ENCODE peak calls at places on chromosomes 4 and X, in ten cellular contexts. U is CD8-positive, alpha-beta T cell; T is nephron progenitor cell; V is osteocyte; G is lower lobe of right lung; X is lower leg skin; H is osteoblast; F is body of pancreas; Y is A549; W is choroid plexus epithelial cell. I is an unnamed sample.

GRCh38 chr4:19739101-19739651 is 512.5 kb upstream of the SLIT2 start:
- DNase-seq in F (no peak), Y (no peak), X (no peak), U (no peak), T (peak), W (peak), G (no peak), V (no peak), H (no peak), I (no peak)

GRCh38 chr4:96993528-96993927 is 1149.7 kb downstream of the STPG2 start:
- DNase-seq in H (no peak), V (no peak), G (no peak), W (no peak), Y (no peak), X (no peak), U (no peak), F (no peak), T (no peak), I (no peak)

GRCh38 chrX:64843224-64843623 is 133.0 kb downstream of the ZC4H2 start:
- DNase-seq in H (no peak), G (no peak), U (no peak), F (no peak), V (no peak), Y (no peak), T (no peak), X (no peak), W (no peak), I (no peak)

GRCh38 chr4:94442251-94442650 is 9.5 kb upstream of the PDLIM5 start:
- DNase-seq in T (no peak), U (no peak), Y (no peak), F (no peak), G (no peak), W (no peak), X (no peak), V (no peak), H (peak), I (no peak)

GRCh38 chrX:148380614-148381561 is 119.5 kb upstream of the AFF2 start:
- DNase-seq in T (no peak), W (no peak), U (no peak), G (no peak), Y (no peak), H (no peak), X (no peak), F (peak), V (no peak), I (peak)

GRCh38 chrX:48714573-48714972 is 18.0 kb downstream of the SUV39H1 start:
- DNase-seq in X (no peak), Y (no peak), F (no peak), V (no peak), W (no peak), U (no peak), G (no peak), H (no peak), T (no peak), I (no peak)

GRCh38 chrX:153775631-153776595 is 4.9 kb upstream of the SRPK3 start:
- DNase-seq in H (peak), X (no peak), V (no peak), W (no peak), U (no peak), G (no peak), T (peak), F (no peak), Y (no peak), I (peak)

GRCh38 chr4:26048962-26049361 is 134.9 kb downstream of the SMIM20 start:
- DNase-seq in T (no peak), G (no peak), W (peak), H (no peak), U (no peak), Y (no peak), X (no peak), V (no peak), F (no peak), I (no peak)

GRCh38 chr4:150217192-150217591 is 138.9 kb downstream of the DCLK2 start:
- DNase-seq in G (no peak), V (no peak), F (peak), T (no peak), U (no peak), X (no peak), H (peak), W (peak), Y (no peak), I (no peak)

DNA sequence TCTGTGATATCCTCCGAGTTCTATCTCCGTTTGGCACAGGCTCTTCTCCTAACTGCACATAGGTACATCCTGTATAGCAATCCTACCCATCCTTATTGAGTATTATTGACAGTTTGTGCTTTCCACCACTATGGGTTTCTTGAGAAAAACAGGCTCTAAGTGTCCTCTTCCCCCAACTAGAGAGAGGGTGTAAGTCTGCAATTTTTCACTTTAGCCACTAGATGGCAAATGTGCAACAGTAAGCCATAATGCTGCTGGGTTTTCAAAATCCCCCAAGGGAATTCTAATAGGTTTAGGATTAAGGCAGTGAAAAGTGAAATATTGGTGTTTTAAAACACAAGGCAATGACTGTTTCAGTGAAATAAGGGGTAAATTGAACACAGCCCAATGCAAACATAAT is 239.1 kb upstream of the HTR2C start:
- DNase-seq in X (no peak), Y (peak), T (peak), F (no peak), U (no peak), V (no peak), G (no peak), H (peak), W (peak), I (peak)
- TF ChIP-seq CTCF in X (no peak), Y (peak), T (peak), F (peak), U (no peak), V (peak), G (peak), H (peak), W (peak), I (peak)

DNA sequence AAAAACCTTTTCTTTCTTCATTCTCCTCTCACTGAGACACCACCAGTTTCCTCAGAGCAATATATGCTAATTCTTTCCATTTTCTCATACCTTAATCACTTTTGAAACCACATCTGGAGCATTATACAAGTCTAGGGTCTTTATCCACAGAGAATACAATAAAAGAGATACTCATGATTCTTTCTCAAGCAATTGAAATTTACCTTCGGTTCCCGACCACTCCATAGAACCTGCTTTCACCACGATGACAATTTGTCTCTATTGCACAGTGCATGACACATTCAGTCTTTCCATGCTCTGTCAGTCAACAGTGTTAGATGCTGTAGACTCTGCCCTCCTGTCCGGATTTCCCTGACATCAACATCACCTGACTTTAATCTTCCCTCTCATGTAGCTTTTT is 409.3 kb upstream of the NWD2 start:
- DNase-seq in W (no peak), T (no peak), V (no peak), G (no peak), U (no peak), X (no peak), F (no peak), H (no peak), Y (no peak), I (no peak)
- TF ChIP-seq CTCF in W (no peak), T (no peak), V (no peak), G (no peak), U (no peak), X (no peak), F (no peak), H (no peak), Y (no peak), I (no peak)

GRCh38 chr4:140368686-140369085 is 4.8 kb upstream of the SCOC start:
- DNase-seq in T (no peak), U (no peak), Y (no peak), G (no peak), X (no peak), W (no peak), H (no peak), V (no peak), F (no peak), I (no peak)

GRCh38 chr4:140373328-140374129 is at the start of gene SCOC:
- DNase-seq in T (peak), F (peak), G (peak), W (peak), X (peak), H (peak), Y (peak), U (peak), V (peak), I (peak)

GRCh38 chr4:140374130-140374477 is 658 bp downstream of the SCOC start:
- DNase-seq in Y (no peak), W (no peak), U (no peak), T (no peak), X (no peak), F (no peak), V (no peak), H (no peak), G (no peak), I (no peak)

GRCh38 chr4:140367738-140368137 is 5.7 kb upstream of the SCOC start:
- DNase-seq in W (peak), V (no peak), U (no peak), F (no peak), H (no peak), Y (no peak), X (no peak), G (no peak), T (no peak), I (no peak)

DNA sequence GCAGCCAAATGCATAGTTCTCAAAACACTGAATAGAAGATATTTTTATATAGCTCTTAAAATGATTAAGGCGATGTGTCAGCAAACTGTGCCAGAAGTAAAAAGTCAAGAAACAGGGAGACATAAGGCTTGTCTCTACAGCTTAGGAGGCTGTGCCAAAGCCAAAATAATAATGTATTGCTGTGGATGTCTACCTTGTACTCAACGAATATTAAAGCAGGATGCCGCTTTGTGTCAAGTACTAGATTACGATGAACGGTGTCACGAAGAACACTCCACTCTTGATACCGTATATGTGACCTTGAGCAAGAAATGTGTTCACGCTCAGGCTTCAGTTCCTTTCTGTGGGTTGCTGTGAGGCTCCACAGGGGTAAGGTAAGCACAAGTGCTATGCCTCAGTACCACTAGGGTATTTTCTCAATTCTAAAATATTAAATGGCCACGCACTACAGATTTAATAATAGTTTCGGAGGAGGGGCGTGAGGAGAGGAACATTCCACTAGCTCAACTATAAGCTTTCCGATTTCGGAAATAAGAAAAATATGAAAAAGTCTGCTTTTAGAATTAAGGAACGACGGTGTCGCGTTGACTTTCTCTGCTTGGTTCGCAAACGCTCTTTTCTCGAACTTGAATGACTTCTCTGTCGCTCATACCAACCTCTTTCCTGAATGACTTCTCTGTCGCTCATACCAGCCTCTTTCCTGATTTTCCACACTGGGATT is 679 bp upstream of the SCOC start:
- DNase-seq in G (no peak), W (peak), F (no peak), T (no peak), Y (peak), H (peak), V (no peak), X (no peak), U (no peak), I (peak)
- TF ChIP-seq CTCF in G (peak), W (peak), F (no peak), T (no peak), Y (no peak), H (no peak), V (peak), X (no peak), U (peak), I (no peak)

GRCh38 chr4:24032371-24032989 is 142.6 kb upstream of the PPARGC1A start:
- DNase-seq in G (no peak), W (peak), V (no peak), F (no peak), H (no peak), T (no peak), X (no peak), U (no peak), Y (no peak), I (peak)
- TF ChIP-seq CTCF in G (no peak), W (peak), V (peak), F (no peak), H (peak), T (peak), X (no peak), U (no peak), Y (no peak), I (peak)

GRCh38 chr4:110850461-110851447 is 227.9 kb upstream of the PITX2 start:
- DNase-seq in H (no peak), Y (no peak), T (peak), F (peak), G (no peak), U (no peak), V (no peak), X (no peak), W (no peak), I (no peak)
- TF ChIP-seq CTCF in H (no peak), Y (no peak), T (no peak), F (no peak), G (no peak), U (no peak), V (no peak), X (no peak), W (no peak), I (no peak)

GRCh38 chr4:77375866-77376607 is 219.0 kb downstream of the CCNG2 start:
- DNase-seq in H (no peak), X (no peak), W (no peak), U (no peak), T (no peak), Y (no peak), F (no peak), V (no peak), G (no peak), I (no peak)

GRCh38 chr4:77372375-77372774 is 215.4 kb downstream of the CCNG2 start:
- DNase-seq in F (no peak), Y (no peak), G (no peak), H (no peak), V (no peak), W (no peak), X (no peak), T (no peak), U (no peak), I (no peak)

DNA sequence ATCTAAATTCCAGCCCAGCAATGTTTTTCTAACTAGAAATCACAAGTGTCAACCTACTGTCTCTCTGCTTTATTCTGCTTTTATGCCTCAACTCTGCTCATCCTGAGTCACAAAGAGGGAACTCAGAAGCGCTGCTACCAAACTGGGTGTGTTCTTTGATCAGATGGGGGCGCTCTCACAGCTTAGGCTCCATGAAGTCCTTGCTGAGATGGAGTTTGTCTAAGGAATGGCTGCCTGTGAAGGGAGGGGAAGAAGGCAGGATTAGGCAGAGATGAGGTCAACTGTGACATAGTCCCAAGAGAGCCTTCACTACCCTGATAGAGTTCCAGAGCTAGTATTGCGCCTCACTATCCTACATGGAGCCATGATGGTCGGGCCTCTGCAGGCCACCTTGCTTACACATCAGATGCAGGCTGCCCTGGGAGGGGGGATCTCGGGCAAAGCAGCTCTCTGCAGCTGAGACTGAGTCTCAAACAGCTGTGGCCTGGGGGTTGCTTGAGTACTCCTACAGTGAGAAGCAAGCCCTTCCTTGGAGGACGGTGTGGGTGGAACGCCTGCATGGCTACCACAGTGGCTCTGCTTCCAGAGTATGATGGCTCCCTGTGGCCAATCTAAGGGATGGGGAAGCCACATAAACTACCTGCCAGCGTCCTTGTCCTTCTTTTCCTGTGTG is 219.9 kb downstream of the CCNG2 start:
- DNase-seq in W (no peak), X (no peak), F (no peak), H (no peak), U (no peak), T (no peak), G (no peak), Y (no peak), V (no peak), I (no peak)
- TF ChIP-seq CTCF in W (no peak), X (no peak), F (no peak), H (no peak), U (no peak), T (no peak), G (no peak), Y (no peak), V (no peak), I (no peak)

GRCh38 chrX:47091149-47091775 is 13.0 kb downstream of the RGN start:
- DNase-seq in Y (no peak), F (no peak), H (no peak), G (no peak), W (peak), U (no peak), T (no peak), V (no peak), X (no peak), I (peak)
- TF ChIP-seq CTCF in Y (no peak), F (no peak), H (no peak), G (no peak), W (no peak), U (no peak), T (no peak), V (no peak), X (no peak), I (no peak)

GRCh38 chrX:112148397-112148796 is 65.8 kb upstream of the TRPC5 start:
- DNase-seq in T (no peak), H (no peak), F (no peak), V (no peak), U (no peak), W (no peak), G (no peak), Y (no peak), X (no peak), I (no peak)

DNA sequence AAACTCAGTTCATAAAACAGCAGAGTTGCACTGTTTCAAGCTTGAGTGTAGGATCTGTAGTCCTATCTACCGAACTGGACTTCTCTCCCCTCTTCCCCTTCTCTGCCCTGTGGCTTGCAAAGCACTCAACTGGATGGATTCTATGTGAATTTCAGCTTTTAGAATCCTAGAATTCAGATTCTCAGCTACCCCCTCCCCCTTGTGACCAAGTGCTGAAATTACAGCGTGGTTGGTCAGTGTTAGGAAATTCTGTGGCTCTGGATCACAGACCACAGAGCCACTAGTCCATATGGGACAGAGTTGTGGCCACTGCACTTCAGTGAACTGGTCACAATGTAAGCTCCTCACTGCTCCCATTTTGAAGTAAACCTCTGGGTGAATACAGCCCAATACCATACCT is 64.6 kb upstream of the TRPC5 start:
- DNase-seq in F (peak), U (no peak), V (no peak), G (no peak), T (peak), H (no peak), X (no peak), W (peak), Y (peak), I (peak)
- TF ChIP-seq CTCF in F (no peak), U (no peak), V (peak), G (no peak), T (peak), H (peak), X (no peak), W (peak), Y (peak), I (peak)

GRCh38 chr4:100486496-100486895 is 31.3 kb downstream of the EMCN start:
- DNase-seq in G (no peak), V (no peak), Y (no peak), T (no peak), U (no peak), F (peak), X (no peak), W (no peak), H (no peak), I (no peak)
- TF ChIP-seq CTCF in G (no peak), V (no peak), Y (no peak), T (no peak), U (no peak), F (no peak), X (no peak), W (no peak), H (no peak), I (no peak)

I was measured in GM20000.